ENCODE peak calls at places on chromosomes 3 and 15, in six cellular contexts. P is fibroblast of mammary gland, X is germinal center, N is C1 segment of cervical spinal cord, B is NCI-H1092 treated with DMSO at 0.1 percent for 48 hours, M is endothelial cell. I is an unnamed sample.

GRCh38 chr3:66302288-66302687 is 81.5 kb downstream of the SLC25A26 start:
- DNase-seq in P (peak), X (no peak), N (no peak), B (no peak), M (no peak), I (peak)

GRCh38 chr3:127836004-127836882 is 13.9 kb upstream of the MGLL start:
- DNase-seq in P (no peak), X (peak), N (no peak), B (no peak), M (no peak), I (no peak)

GRCh38 chr3:16203031-16203430 is 28.6 kb downstream of the GALNT15 start:
- DNase-seq in P (peak), X (no peak), N (no peak), B (no peak), M (no peak), I (peak)

GRCh38 chr3:64158334-64158733 is 66.9 kb downstream of the PRICKLE2 start:
- DNase-seq in P (peak), X (no peak), N (no peak), B (no peak), M (no peak), I (no peak)

GRCh38 chr15:86375733-86376132 is 296.1 kb downstream of the AGBL1 start:
- DNase-seq in P (no peak), X (no peak), N (no peak), B (no peak), M (no peak), I (no peak)

GRCh38 chr15:92882697-92883642 is 17.2 kb upstream of the CHD2 start:
- DNase-seq in P (no peak), X (peak), N (peak), B (no peak), M (peak), I (no peak)

GRCh38 chr15:31932581-31932980 is 97.7 kb upstream of the CHRNA7 start:
- DNase-seq in P (no peak), X (no peak), N (no peak), B (no peak), M (no peak), I (no peak)

GRCh38 chr3:40617084-40617483 is 92.3 kb downstream of the ZNF621 start:
- DNase-seq in P (no peak), X (no peak), N (no peak), B (no peak), M (no peak), I (no peak)

GRCh38 chr3:184715943-184716651 is 4.2 kb upstream of the MAGEF1 start:
- DNase-seq in P (no peak), X (no peak), N (no peak), B (no peak), M (no peak), I (peak)

GRCh38 chr15:37880009-37880834 is 54.2 kb upstream of the TMCO5A start:
- DNase-seq in P (peak), X (peak), N (no peak), B (peak), M (peak), I (peak)

GRCh38 chr15:81235781-81236507 is 39.3 kb downstream of the IL16 start:
- DNase-seq in P (peak), X (no peak), N (no peak), B (no peak), M (no peak), I (peak)

GRCh38 chr3:128390867-128391266 is 75.8 kb downstream of the DNAJB8 start:
- DNase-seq in P (no peak), X (no peak), N (no peak), B (no peak), M (no peak), I (no peak)

GRCh38 chr15:77060560-77060959 is 10.3 kb downstream of the TSPAN3 start:
- DNase-seq in P (peak), X (no peak), N (no peak), B (no peak), M (no peak), I (peak)

GRCh38 chr3:189978753-189979152 is 141.9 kb downstream of the P3H2 start:
- DNase-seq in P (no peak), X (no peak), N (no peak), B (no peak), M (no peak), I (no peak)

GRCh38 chr15:68379759-68380290 is 52.1 kb downstream of the ITGA11 start:
- DNase-seq in P (no peak), X (no peak), N (no peak), B (no peak), M (no peak), I (no peak)

GRCh38 chr3:53846134-53846850 is at the start of the genes CHDH and IL17RB:
- DNase-seq in P (no peak), X (peak), N (peak), B (no peak), M (peak), I (peak)

GRCh38 chr3:133413166-133414020 is 13.5 kb downstream of the BFSP2 start:
- DNase-seq in P (peak), X (no peak), N (no peak), B (peak), M (no peak), I (peak)

GRCh38 chr3:196996454-196997265 is 28.0 kb upstream of the PIGZ start:
- DNase-seq in P (no peak), X (no peak), N (no peak), B (peak), M (no peak), I (no peak)

GRCh38 chr15:51071609-51072008 is 23.1 kb downstream of the TNFAIP8L3 start:
- DNase-seq in P (no peak), X (no peak), N (no peak), B (no peak), M (no peak), I (no peak)

GRCh38 chr3:38556640-38557358 is 60.7 kb downstream of the EXOG start:
- DNase-seq in P (no peak), X (no peak), N (no peak), B (no peak), M (no peak), I (no peak)